ENCODE peak calls at places on chromosomes 4 and X, in seven cellular contexts. E is Peyer's patch; I is ACHN; Y is keratinocyte; C is EH; F is stimulated activated CD8-positive, alpha-beta memory T cell treated with anti-CD3 and anti-CD28 coated beads, Interleukin-7, amount 100 ng/mL, for 48 hours; J is activated CD4-positive, alpha-beta T cell treated with anti-CD3 and anti-CD28 coated beads, Interleukin-2, amount 10 ng/mL, durations not matched to agents 7 days and 5 days. B is an unnamed sample.

GRCh38 chr4:14877246-14878220 is 124.7 kb upstream of the CPEB2 start:
- DNase-seq in E (no peak), C (no peak), F (no peak), J (peak), Y (no peak), I (no peak), B (peak)

GRCh38 chr4:176125063-176125462 is 59.4 kb downstream of the WDR17 start:
- DNase-seq in I (no peak), Y (no peak), F (no peak), J (no peak), C (peak), E (no peak), B (no peak)

GRCh38 chr4:77047037-77047436 is 28.8 kb downstream of the CCNI start:
- DNase-seq in F (no peak), Y (no peak), C (peak), I (peak), E (no peak), J (no peak), B (no peak)

GRCh38 chrX:46727445-46727844 is 31.5 kb downstream of the SLC9A7 start:
- DNase-seq in F (no peak), J (no peak), Y (no peak), I (no peak), E (no peak), C (peak), B (no peak)

GRCh38 chr4:3045500-3045850 is 28.9 kb downstream of the HTT-AS start:
- DNase-seq in Y (no peak), C (peak), F (peak), J (peak), I (no peak), E (peak), B (peak)

GRCh38 chr4:24802648-24803047 is 7.3 kb downstream of the SOD3 start:
- DNase-seq in C (no peak), I (no peak), Y (no peak), J (no peak), E (no peak), F (no peak), B (no peak)

GRCh38 chr4:6372649-6373525 is 99.5 kb downstream of the PPP2R2C start:
- DNase-seq in I (peak), J (peak), F (no peak), C (peak), Y (no peak), E (no peak), B (peak)

GRCh38 chr4:11106190-11106589 is 322.5 kb downstream of the HS3ST1 start:
- DNase-seq in F (no peak), J (no peak), I (no peak), Y (no peak), E (no peak), C (no peak), B (no peak)

GRCh38 chr4:146243883-146244277 is 29.5 kb downstream of the REELD1 start:
- DNase-seq in E (no peak), C (no peak), J (no peak), Y (no peak), I (no peak), F (no peak), B (no peak)

GRCh38 chr4:74284074-74284473 is 24.2 kb upstream of the EPGN start:
- DNase-seq in I (peak), Y (no peak), C (peak), F (no peak), E (no peak), J (no peak), B (no peak)

GRCh38 chr4:154084864-154085263 is 296.0 kb upstream of the SFRP2 start:
- DNase-seq in C (no peak), Y (no peak), J (no peak), E (no peak), I (peak), F (no peak), B (no peak)

GRCh38 chr4:8723222-8723980 is 130.8 kb downstream of the CPZ start:
- DNase-seq in I (no peak), F (no peak), J (no peak), C (no peak), E (peak), Y (no peak), B (no peak)

GRCh38 chr4:25367004-25367621 is 9.9 kb upstream of the ANAPC4 start:
- DNase-seq in C (peak), E (no peak), F (no peak), I (peak), J (peak), Y (no peak), B (no peak)

GRCh38 chrX:109952050-109952449 is 50.9 kb upstream of the TMEM164 start:
- DNase-seq in J (no peak), I (no peak), Y (no peak), C (peak), F (no peak), E (no peak), B (no peak)

GRCh38 chr4:8533274-8533865 is 46.8 kb upstream of the GPR78 start:
- DNase-seq in Y (no peak), C (no peak), I (no peak), F (no peak), E (no peak), J (no peak), B (no peak)

GRCh38 chr4:139540161-139540560 is 15.9 kb downstream of the SETD7 start:
- DNase-seq in E (no peak), Y (no peak), I (no peak), C (no peak), F (no peak), J (no peak), B (no peak)

GRCh38 chrX:83630662-83631061 is 122.6 kb downstream of the POU3F4 start:
- DNase-seq in I (no peak), F (no peak), E (no peak), C (no peak), J (no peak), Y (no peak), B (no peak)

GRCh38 chr4:153988446-153988845 is 199.6 kb upstream of the SFRP2 start:
- DNase-seq in F (no peak), Y (no peak), C (peak), I (no peak), J (no peak), E (no peak), B (no peak)

GRCh38 chr4:185792384-185793146 is 19.4 kb downstream of the SORBS2 start:
- DNase-seq in F (no peak), E (no peak), I (peak), J (no peak), Y (no peak), C (peak), B (no peak)

GRCh38 chrX:153966283-153966688 is 5.3 kb downstream of the HCFC1 start:
- DNase-seq in J (no peak), C (no peak), I (no peak), Y (no peak), E (no peak), F (no peak), B (no peak)

GRCh38 chr4:145679991-145680455 is at the start of gene C4orf51:
- DNase-seq in E (no peak), F (no peak), J (no peak), Y (no peak), C (peak), I (peak), B (no peak)

GRCh38 chrX:112769034-112769433 is 71.6 kb downstream of the AMOT start:
- DNase-seq in E (no peak), I (no peak), C (no peak), Y (no peak), F (no peak), J (no peak), B (no peak)

GRCh38 chr4:3215733-3216132 is 33.2 kb upstream of the MSANTD1 start:
- DNase-seq in F (no peak), I (no peak), J (no peak), Y (no peak), E (peak), C (no peak), B (no peak)

GRCh38 chr4:143254479-143255216 is 69.9 kb downstream of the USP38 start:
- DNase-seq in Y (no peak), F (no peak), E (no peak), I (no peak), C (no peak), J (no peak), B (no peak)

GRCh38 chrX:148794350-148794749 is 293.9 kb downstream of the AFF2 start:
- DNase-seq in Y (no peak), E (no peak), F (no peak), C (no peak), I (no peak), J (no peak), B (no peak)

GRCh38 chrX:64975491-64975890 is 759 bp downstream of the ZC4H2 start:
- DNase-seq in J (peak), Y (no peak), C (peak), E (peak), I (peak), F (no peak), B (peak)

GRCh38 chr4:75248770-75249467 is 265.3 kb downstream of the RCHY1 start:
- DNase-seq in F (no peak), J (no peak), C (no peak), Y (no peak), E (no peak), I (no peak), B (no peak)

GRCh38 chr4:155972098-155972497 is 18.4 kb upstream of the CTSO start:
- DNase-seq in Y (no peak), J (no peak), E (no peak), C (peak), F (no peak), I (peak), B (no peak)

GRCh38 chrX:45602151-45602550 is 401.5 kb upstream of the DIPK2B start:
- DNase-seq in I (no peak), J (no peak), C (peak), Y (no peak), F (no peak), E (no peak), B (no peak)

GRCh38 chrX:1012678-1013300 is 199.7 kb downstream of the CRLF2 start:
- DNase-seq in C (no peak), E (no peak), F (no peak), I (no peak), Y (no peak), J (peak), B (no peak)

GRCh38 chr4:121308328-121308663 is 72.5 kb downstream of the QRFPR start:
- DNase-seq in J (no peak), C (peak), F (no peak), E (no peak), Y (no peak), I (no peak), B (peak)

GRCh38 chr4:94304365-94304971 is 38.2 kb downstream of the HPGDS start:
- DNase-seq in J (peak), I (peak), C (peak), E (peak), Y (no peak), F (no peak), B (peak)